ENCODE peak calls at places on chromosomes 16 and 17, in seven cellular contexts. V is uterus; C is activated naive CD4-positive, alpha-beta T cell treated with Interleukin-2 at 50 U/mL for 16 hours; A is NCI-H1092 treated with DMSO at 0.1 percent for 48 hours; L is fibroblast of the conjunctiva; M is posterior cingulate gyrus; Y is activated CD4-positive, alpha-beta T cell treated with anti-CD3 and anti-CD28 coated beads, Interleukin-2, amount 10 ng/mL, durations not matched to agents 24 days and 14 days. X is an unnamed sample.

GRCh38 chr17:57938061-57938502 is 17.1 kb downstream of the CUEDC1 start:
- DNase-seq in V (no peak), L (no peak), M (peak), A (no peak), Y (no peak), C (no peak), X (no peak)

GRCh38 chr16:31076319-31076718 is 2.1 kb downstream of the ZNF646 start:
- DNase-seq in Y (no peak), C (no peak), L (no peak), A (no peak), M (no peak), V (no peak), X (no peak)

GRCh38 chr16:15970743-15971434 is 21.5 kb downstream of the ABCC1 start:
- DNase-seq in V (no peak), Y (no peak), L (no peak), C (no peak), A (no peak), M (peak), X (no peak)

GRCh38 chr16:31215287-31216115 is 1.4 kb downstream of the PYDC1 start:
- DNase-seq in V (peak), M (peak), A (no peak), L (no peak), Y (peak), C (peak), X (peak)

GRCh38 chr17:42653179-42654124 is 5.6 kb upstream of the TUBG2 start:
- DNase-seq in L (peak), C (no peak), Y (no peak), A (no peak), M (no peak), V (peak), X (no peak)

GRCh38 chr17:77651983-77652382 is 306.5 kb upstream of the TNRC6C start:
- DNase-seq in A (no peak), V (no peak), M (peak), Y (no peak), C (no peak), L (no peak), X (no peak)

GRCh38 chr16:27251561-27252205 is 16.9 kb downstream of the NSMCE1 start:
- DNase-seq in L (no peak), Y (no peak), A (no peak), V (no peak), M (no peak), C (no peak), X (no peak)

GRCh38 chr17:18323007-18323406 is 7.9 kb downstream of the SMCR8 start:
- DNase-seq in Y (no peak), A (no peak), M (peak), V (no peak), L (no peak), C (no peak), X (no peak)

GRCh38 chr17:41008811-41009210 is at the start of gene KRTAP3-1:
- DNase-seq in C (no peak), L (no peak), Y (no peak), M (peak), A (no peak), V (no peak), X (no peak)

GRCh38 chr17:57931488-57932137 is 23.6 kb downstream of the CUEDC1 start:
- DNase-seq in V (no peak), C (no peak), Y (no peak), A (no peak), M (no peak), L (no peak), X (no peak)

GRCh38 chr17:69947027-69947759 is 127.8 kb upstream of the KCNJ16 start:
- DNase-seq in A (no peak), M (no peak), C (no peak), V (no peak), Y (no peak), L (no peak), X (no peak)

GRCh38 chr17:77119668-77120301 is 21.0 kb upstream of the SEC14L1 start:
- DNase-seq in C (no peak), L (no peak), V (no peak), A (no peak), Y (no peak), M (no peak), X (no peak)

GRCh38 chr16:20348365-20349185 is 3.9 kb downstream of the UMOD start:
- DNase-seq in C (no peak), Y (no peak), A (peak), V (no peak), M (no peak), L (no peak), X (no peak)

GRCh38 chr17:64328875-64329405 is 61.7 kb downstream of the PECAM1 start:
- DNase-seq in Y (no peak), A (no peak), C (no peak), M (peak), V (no peak), L (no peak), X (no peak)

GRCh38 chr17:79626156-79626890 is 15.5 kb upstream of the RBFOX3 start:
- DNase-seq in A (no peak), C (no peak), Y (no peak), V (peak), L (no peak), M (peak), X (no peak)

GRCh38 chr16:154223-155030 is 2.0 kb downstream of the HBZ start:
- DNase-seq in M (peak), C (peak), V (no peak), A (peak), Y (peak), L (no peak), X (peak)

GRCh38 chr17:72399608-72400487 is 279.0 kb downstream of the SOX9 start:
- DNase-seq in Y (no peak), A (no peak), L (no peak), V (no peak), M (peak), C (no peak), X (no peak)

GRCh38 chr17:76710863-76711611 is at the start of gene MXRA7:
- DNase-seq in Y (peak), L (no peak), V (peak), M (peak), A (peak), C (peak), X (peak)

GRCh38 chr16:22728167-22728836 is 85.7 kb upstream of the HS3ST2 start:
- DNase-seq in C (no peak), Y (no peak), M (no peak), V (no peak), A (no peak), L (no peak), X (no peak)

GRCh38 chr16:29156511-29156910 is 171.7 kb downstream of the LAT start:
- DNase-seq in Y (no peak), L (no peak), A (no peak), C (no peak), V (no peak), M (no peak), X (no peak)

GRCh38 chr17:27294689-27295630 is 1.0 kb downstream of the WSB1 start:
- DNase-seq in C (peak), L (peak), A (peak), M (no peak), V (peak), Y (peak), X (peak)

GRCh38 chr16:67959520-67959919 is 8.9 kb downstream of the SLC12A4 start:
- DNase-seq in L (no peak), C (no peak), Y (no peak), V (peak), M (peak), A (no peak), X (no peak)

GRCh38 chr17:8894673-8895578 is 27.5 kb upstream of the PIK3R6 start:
- DNase-seq in L (peak), Y (peak), C (peak), M (peak), A (peak), V (no peak), X (peak)

GRCh38 chr17:50268040-50268439 is 6.2 kb upstream of the TMEM92 start:
- DNase-seq in L (no peak), C (peak), Y (no peak), A (no peak), V (no peak), M (peak), X (peak)

GRCh38 chr17:1455291-1455747 is 713 bp downstream of the CRK start:
- DNase-seq in V (peak), C (peak), Y (peak), L (peak), A (peak), M (no peak), X (peak)

GRCh38 chr16:695355-696089 is 5.3 kb upstream of the WDR24 start:
- DNase-seq in M (peak), Y (peak), V (no peak), L (no peak), A (peak), C (peak), X (peak)

GRCh38 chr16:4298761-4299522 is 16.9 kb upstream of the GLIS2 start:
- DNase-seq in C (no peak), Y (no peak), A (no peak), L (peak), V (peak), M (peak), X (no peak)

GRCh38 chr16:50634947-50635346 is 46.2 kb downstream of the SNX20 start:
- DNase-seq in M (no peak), L (no peak), C (no peak), A (no peak), Y (no peak), V (no peak), X (no peak)

GRCh38 chr17:78378225-78379133 is at the start of gene PGS1:
- DNase-seq in V (peak), L (no peak), Y (peak), C (peak), M (peak), A (peak), X (peak)

GRCh38 chr17:34204402-34204801 is 50.7 kb upstream of the CCL2 start:
- DNase-seq in M (no peak), V (no peak), Y (no peak), A (no peak), C (no peak), L (no peak), X (no peak)

GRCh38 chr16:12600116-12600515 is 203.6 kb downstream of the CPPED1 start:
- DNase-seq in Y (no peak), V (no peak), M (peak), C (no peak), L (no peak), A (no peak), X (no peak)

GRCh38 chr17:57519199-57519598 is 225.9 kb downstream of the CCDC182 start:
- DNase-seq in L (no peak), A (no peak), M (no peak), V (no peak), Y (no peak), C (no peak), X (no peak)

GRCh38 chr16:52906271-52906670 is 146.4 kb downstream of the CHD9NB start:
- DNase-seq in Y (no peak), A (no peak), C (no peak), V (no peak), L (no peak), M (no peak), X (no peak)

GRCh38 chr16:4862639-4863038 is 15.4 kb downstream of the UBN1 start:
- DNase-seq in Y (no peak), C (no peak), A (no peak), L (no peak), V (no peak), M (no peak), X (no peak)

GRCh38 chr16:53754938-53755910 is 51.3 kb downstream of the FTO start:
- DNase-seq in A (peak), Y (no peak), V (peak), L (no peak), M (no peak), C (no peak), X (no peak)

GRCh38 chr16:57998484-57998883 is 2.0 kb downstream of the ZNF319 start:
- DNase-seq in A (no peak), C (peak), Y (peak), M (peak), L (no peak), V (no peak), X (no peak)

X was measured in GM20000.